ENCODE peak calls at places on chromosome 15, in seven cellular contexts. K is endothelial cell of umbilical vein; Q is CD4-positive, CD25-positive, alpha-beta regulatory T cell; A is PC-3; F is SK-N-SH; E is left lung; Z is prostate gland. M is an unnamed sample. For H3K4me1, the result is how much of the 10 kb centered on the place peaks cover.

GRCh38 chr15:48759921-48760320 is 50.9 kb downstream of the CEP152 start:
- DNase-seq in K (no peak), Q (no peak), A (no peak), F (no peak), E (no peak), Z (no peak), M (no peak)

GRCh38 chr15:66685638-66686150 is 16.3 kb upstream of the SMAD6 start:
- DNase-seq in K (peak), Q (no peak), A (peak), F (no peak), E (no peak), Z (no peak), M (no peak)

GRCh38 chr15:64522226-64522823 is 61.9 kb downstream of the ZNF609 start:
- DNase-seq in K (no peak), Q (no peak), A (no peak), F (no peak), E (no peak), Z (no peak), M (no peak)

GRCh38 chr15:20346082-20346805 is 195.4 kb downstream of the GOLGA6L6 start:
- DNase-seq in K (no peak), Q (no peak), A (no peak), F (no peak), E (peak), Z (no peak), M (no peak)

GRCh38 chr15:44265757-44266156 is 22.8 kb upstream of the GOLM2 start:
- DNase-seq in K (no peak), Q (no peak), A (peak), F (no peak), E (no peak), Z (no peak), M (no peak)

GRCh38 chr15:22795206-22796063 is 9.0 kb downstream of the NIPA1 start:
- DNase-seq in K (no peak), Q (no peak), A (no peak), F (no peak), E (no peak), Z (no peak), M (peak)

GRCh38 chr15:54345301-54345700 is 367.1 kb downstream of the UNC13C start:
- DNase-seq in K (no peak), Q (no peak), A (no peak), F (no peak), E (no peak), Z (no peak), M (no peak)

GRCh38 chr15:80384442-80384841 is 19.7 kb upstream of the ARNT2 start:
- DNase-seq in K (no peak), Q (no peak), A (no peak), F (peak), E (no peak), Z (no peak), M (no peak)

GRCh38 chr15:79769081-79769481 is 127.7 kb downstream of the MTHFS start:
- DNase-seq in K (no peak), Q (no peak), A (peak), F (peak), E (no peak), Z (no peak), M (peak)

GRCh38 chr15:85010472-85011209 is 29.0 kb downstream of the PDE8A start:
- DNase-seq in K (peak), Q (no peak), A (no peak), F (no peak), E (no peak), Z (no peak), M (peak)

GRCh38 chr15:55250392-55250791 is 39.2 kb downstream of the RAB27A start:
- DNase-seq in K (no peak), Q (no peak), A (peak), F (no peak), E (no peak), Z (peak), M (no peak)

GRCh38 chr15:82952156-82953081 is at the start of gene HOMER2:
- DNase-seq in K (no peak), Q (no peak), A (peak), F (peak), E (peak), Z (peak), M (no peak)

GRCh38 chr15:45456212-45457106 is 66.1 kb downstream of the SLC30A4 start:
- DNase-seq in K (peak), Q (peak), A (peak), F (peak), E (peak), Z (no peak), M (no peak)

GRCh38 chr15:76333309-76333708 is 3.3 kb upstream of the ISL2 start:
- DNase-seq in K (no peak), Q (no peak), A (no peak), F (no peak), E (no peak), Z (no peak), M (no peak)

GRCh38 chr15:90419202-90419601 is 31.2 kb downstream of the IQGAP1 start:
- DNase-seq in K (no peak), Q (no peak), A (no peak), F (no peak), E (no peak), Z (no peak), M (no peak)
- H3K4me1 ChIP-seq in K (under half), Q (half or more), A (under half), F (half or more), E (half or more), Z (under half), M (under half)

GRCh38 chr15:74769463-74770025 is 12.3 kb upstream of the CSK start:
- DNase-seq in K (no peak), Q (no peak), A (no peak), F (no peak), E (peak), Z (no peak), M (no peak)

GRCh38 chr15:74770211-74770892 is 11.5 kb upstream of the CSK start:
- DNase-seq in K (no peak), Q (no peak), A (no peak), F (no peak), E (peak), Z (no peak), M (no peak)

GRCh38 chr15:74768771-74769342 is 13.0 kb upstream of the CSK start:
- DNase-seq in K (peak), Q (peak), A (peak), F (peak), E (peak), Z (peak), M (peak)

GRCh38 chr15:74768099-74768770 is 13.6 kb upstream of the CSK start:
- DNase-seq in K (peak), Q (no peak), A (no peak), F (peak), E (peak), Z (no peak), M (no peak)

DNA sequence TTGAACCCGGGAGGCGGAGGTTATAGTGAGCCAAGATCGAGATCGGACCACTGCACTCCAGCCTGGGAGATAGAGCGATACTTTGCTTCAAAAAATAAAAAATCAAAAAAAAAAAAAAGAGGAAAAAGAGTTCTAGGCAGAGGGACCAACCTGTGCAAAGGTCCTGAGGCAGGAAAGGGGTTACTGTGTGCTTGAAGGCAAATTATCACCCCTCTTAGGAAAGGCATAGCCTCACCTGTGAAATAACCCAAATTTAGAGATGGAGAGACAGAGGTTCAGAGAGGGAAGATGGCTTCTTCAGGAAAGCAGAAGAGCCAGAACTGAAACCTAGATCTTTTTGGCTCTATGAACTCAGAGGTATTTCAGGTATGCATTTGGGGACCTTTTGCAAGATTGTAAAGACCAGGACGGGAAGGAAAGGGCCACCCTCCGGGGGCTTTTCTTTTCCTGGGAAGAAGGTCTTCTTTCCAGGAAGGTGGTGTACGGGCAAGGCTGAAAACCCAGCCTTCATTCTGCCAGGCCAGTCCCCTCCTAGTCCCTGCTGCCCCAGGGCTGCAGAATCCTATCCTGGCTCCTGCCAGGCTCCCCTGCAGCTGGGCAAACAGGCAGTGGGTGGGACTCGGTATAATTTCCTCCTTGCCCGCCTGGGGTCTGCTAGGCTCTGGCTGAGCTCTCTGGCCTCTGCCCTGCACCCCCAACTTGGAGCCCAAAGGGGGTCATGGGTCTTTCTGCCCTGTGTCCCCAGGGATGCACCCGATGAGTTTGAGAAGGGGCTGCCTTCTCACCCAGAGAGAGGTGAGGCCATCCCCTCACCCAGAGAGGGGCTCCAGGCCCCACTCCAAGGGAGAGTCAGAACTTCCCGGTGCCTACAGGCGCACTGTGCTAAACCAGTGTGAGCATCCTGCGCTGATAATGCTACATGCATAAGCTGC is 14.4 kb upstream of the CSK start:
- DNase-seq in K (no peak), Q (no peak), A (no peak), F (no peak), E (peak), Z (no peak), M (no peak)
- H3K4me3 ChIP-seq in K (no peak), Q (no peak), A (no peak), F (no peak), E (no peak), Z (no peak), M (no peak)

DNA sequence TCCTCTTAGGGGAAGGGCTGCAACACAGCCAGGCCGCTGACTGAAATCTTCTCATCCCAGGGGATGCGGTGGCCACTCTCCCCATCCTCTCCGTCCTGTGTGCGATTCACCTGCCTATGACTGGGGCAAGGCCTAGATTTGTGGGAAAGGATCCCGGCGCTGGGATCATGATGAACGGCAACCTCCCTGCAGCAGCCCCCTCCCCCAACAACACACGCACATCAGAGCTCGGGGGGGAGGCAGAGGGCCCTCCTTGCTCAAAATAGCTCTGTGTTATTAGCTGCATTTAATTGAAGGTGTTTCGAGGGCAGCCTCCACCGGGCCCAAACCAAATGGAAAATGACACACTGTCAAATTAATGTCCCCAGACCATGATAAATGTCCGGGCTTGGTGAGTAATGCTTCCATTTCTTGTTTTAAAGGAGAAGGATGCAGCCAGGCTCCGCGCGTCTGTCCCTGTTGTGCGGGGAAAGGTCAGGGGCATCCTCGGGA is 56.3 kb upstream of the TLE3 start:
- DNase-seq in K (no peak), Q (no peak), A (no peak), F (no peak), E (no peak), Z (no peak), M (no peak)
- H3K27ac ChIP-seq in K (no peak), Q (no peak), A (no peak), F (no peak), E (no peak), Z (no peak), M (no peak)

GRCh38 chr15:40815042-40815678 is 7.9 kb upstream of the DNAJC17 start:
- DNase-seq in K (no peak), Q (no peak), A (no peak), F (no peak), E (no peak), Z (peak), M (no peak)
- H3K4me1 ChIP-seq in K (under half), Q (under half), A (under half), F (under half), E (under half), Z (under half), M (under half)